ENCODE peak calls at places on chromosome X, in eight cellular contexts. A, J, B, N, W, E, P and O are unnamed samples.

GRCh38 chrX:146396409-146396808 is 413.2 kb upstream of the CXorf51B start:
- DNase-seq in P (no peak), W (no peak), N (no peak), J (no peak), E (no peak), B (no peak), A (no peak), O (no peak)

GRCh38 chrX:1401611-1402430 is 9.9 kb upstream of the SLC25A6 start:
- DNase-seq in E (peak; percentile 58), B (no peak), P (peak; percentile 68), N (peak; percentile 39), A (no peak), W (no peak), J (no peak), O (no peak)

GRCh38 chrX:7270018-7270417 is 122.1 kb upstream of the PUDP start:
- DNase-seq in W (peak; percentile 45), E (no peak), B (no peak), A (no peak), J (no peak), P (no peak), N (no peak), O (peak; percentile 58)

GRCh38 chrX:138858438-138858837 is 146.9 kb upstream of the FGF13 start:
- DNase-seq in B (peak; percentile 31), A (no peak), W (peak; percentile 71), E (no peak), N (no peak), P (no peak), J (peak; percentile 1), O (peak; percentile 89)

GRCh38 chrX:154720067-154720466 is 30.8 kb downstream of the GAB3 start:
- DNase-seq in B (no peak), N (no peak), J (no peak), P (no peak), W (no peak), E (no peak), A (no peak), O (no peak)

GRCh38 chrX:116462843-116463242 is at the start of gene CT83:
- DNase-seq in J (no peak), A (no peak), B (no peak), P (peak; percentile 21), W (no peak), N (no peak), E (no peak), O (no peak)

GRCh38 chrX:46554942-46555341 is 9.7 kb upstream of the ZNF674 start:
- DNase-seq in B (no peak), N (no peak), A (no peak), J (peak; percentile 44), P (no peak), W (peak; percentile 66), E (no peak), O (peak; percentile 62)

GRCh38 chrX:110002300-110003166 is at the start of gene TMEM164:
- DNase-seq in J (peak; percentile 74), N (peak; percentile 89), A (peak; percentile 74), W (peak; percentile 76), E (peak; percentile 88), P (peak; percentile 96), B (peak; percentile 37), O (peak; percentile 85)

GRCh38 chrX:2632533-2633504 is 58.3 kb upstream of the CD99 start:
- DNase-seq in E (no peak), B (no peak), J (no peak), A (no peak), N (no peak), W (no peak), P (no peak), O (no peak)

GRCh38 chrX:118420462-118420861 is 74.6 kb downstream of the WDR44 start:
- DNase-seq in W (peak; percentile 41), J (peak; percentile 28), P (no peak), N (no peak), A (no peak), E (no peak), B (peak; percentile 0), O (peak; percentile 28)